ENCODE peak calls at places on chromosomes 1 and 21, in seven cellular contexts. P is Peyer's patch; I is CD8-positive, alpha-beta T cell; S is hepatocyte; N is vagina; J is heart right ventricle; G is neuronal stem cell. H is an unnamed sample.

GRCh38 chr1:244144053-244144452 is 93.0 kb downstream of the ZBTB18 start:
- DNase-seq in S (no peak), I (no peak), J (no peak), N (no peak), G (no peak), P (no peak), H (no peak)

GRCh38 chr1:15741183-15741850 is 982 bp upstream of the TMEM82 start:
- DNase-seq in G (no peak), S (peak; percentile 94), N (no peak), I (peak; percentile 65), P (peak; percentile 94), J (peak; percentile 78), H (peak; percentile 50)

GRCh38 chr1:35640380-35641232 is 720 bp downstream of the PSMB2 start:
- DNase-seq in G (no peak), N (no peak), S (no peak), I (no peak), P (no peak), J (no peak), H (no peak)

GRCh38 chr1:78291872-78292271 is 198.9 kb upstream of the PTGFR start:
- DNase-seq in G (no peak), P (no peak), I (no peak), N (no peak), S (no peak), J (no peak), H (no peak)

GRCh38 chr1:87127131-87127530 is 201.5 kb upstream of the LMO4 start:
- DNase-seq in S (no peak), J (no peak), P (no peak), N (no peak), G (no peak), I (no peak), H (no peak)

GRCh38 chr1:81554108-81554507 is 246.6 kb upstream of the ADGRL2 start:
- DNase-seq in J (no peak), G (no peak), S (no peak), P (no peak), N (no peak), I (no peak), H (no peak)

GRCh38 chr1:1959459-1959839 is 40.4 kb upstream of the TMEM52 start:
- DNase-seq in I (peak; percentile 1), G (no peak), S (no peak), J (no peak), N (no peak), P (no peak), H (no peak)

GRCh38 chr1:200837931-200838571 is 34.7 kb upstream of the GPR25 start:
- DNase-seq in G (no peak), P (no peak), I (no peak), S (no peak), J (no peak), N (no peak), H (no peak)

GRCh38 chr1:239253032-239253431 is 133.3 kb upstream of the CHRM3 start:
- DNase-seq in S (no peak), J (no peak), I (no peak), P (no peak), N (no peak), G (peak; percentile 18), H (no peak)

GRCh38 chr1:54581621-54582035 is 33.6 kb downstream of the ACOT11 start:
- DNase-seq in I (no peak), S (peak; percentile 61), G (no peak), N (no peak), J (peak; percentile 89), P (peak; percentile 70), H (no peak)

GRCh38 chr1:201423655-201424610 is 2.4 kb upstream of the TNNI1 start:
- DNase-seq in N (no peak), I (no peak), S (no peak), J (no peak), G (no peak), P (no peak), H (no peak)

GRCh38 chr1:214261206-214262123 is 19.5 kb upstream of the SMYD2 start:
- DNase-seq in S (peak; percentile 89), N (no peak), P (peak; percentile 92), I (peak; percentile 77), J (peak; percentile 86), G (peak; percentile 73), H (peak; percentile 68)

GRCh38 chr21:43861716-43862115 is 3.3 kb upstream of the AGPAT3 start:
- DNase-seq in N (no peak), G (no peak), I (no peak), J (no peak), P (peak; percentile 49), S (no peak), H (no peak)

GRCh38 chr1:145730467-145730866 is 11.2 kb downstream of the CD160 start:
- DNase-seq in S (no peak), I (no peak), P (no peak), J (no peak), G (no peak), N (no peak), H (no peak)

GRCh38 chr1:179824265-179824664 is 53.3 kb downstream of the TOR1AIP2 start:
- DNase-seq in G (no peak), P (peak; percentile 31), N (peak; percentile 32), J (no peak), S (no peak), I (no peak), H (no peak)

GRCh38 chr1:174883361-174883760 is 116.4 kb upstream of the CACYBP start:
- DNase-seq in G (no peak), N (no peak), P (no peak), I (no peak), J (no peak), S (peak; percentile 14), H (no peak)

GRCh38 chr1:68185743-68186142 is 46.6 kb downstream of the WLS start:
- DNase-seq in G (no peak), P (peak; percentile 70), J (no peak), S (no peak), I (no peak), N (no peak), H (no peak)

GRCh38 chr1:4020411-4020810 is 120.3 kb upstream of the C1orf174 start:
- DNase-seq in S (no peak), P (no peak), I (no peak), G (no peak), N (peak; percentile 54), J (no peak), H (no peak)

GRCh38 chr1:101653482-101653946 is 343.2 kb downstream of the OLFM3 start:
- DNase-seq in I (no peak), P (no peak), N (no peak), J (no peak), S (peak; percentile 20), G (peak; percentile 32), H (peak; percentile 97)

GRCh38 chr1:89791064-89791721 is 29.6 kb upstream of the LRRC8D start:
- DNase-seq in S (no peak), P (no peak), N (no peak), G (no peak), J (no peak), I (no peak), H (no peak)

GRCh38 chr1:174153085-174153824 is 6.1 kb upstream of the RABGAP1L start:
- DNase-seq in N (no peak), G (no peak), P (no peak), I (no peak), J (no peak), S (no peak), H (no peak)

GRCh38 chr21:41650526-41651145 is 116.2 kb downstream of the RIPK4 start:
- DNase-seq in S (no peak), G (no peak), J (no peak), I (no peak), N (no peak), P (no peak), H (no peak)
- H3K4me1 ChIP-seq in S (peaks cover 8% of the 10 kb centered on the region), G (no peaks in the 10 kb centered on the region), J (peaks cover 26% of the 10 kb centered on the region), I (no peaks in the 10 kb centered on the region), N (peaks cover 21% of the 10 kb centered on the region), P (no peaks in the 10 kb centered on the region), H (no peaks in the 10 kb centered on the region)

GRCh38 chr1:180912211-180912800 is 391 bp upstream of the KIAA1614 start:
- DNase-seq in I (no peak), J (peak; percentile 43), G (peak; percentile 68), S (peak; percentile 60), P (peak; percentile 40), N (no peak), H (no peak)
- H3K4me3 ChIP-seq in I (no peak overlapping the region), J (peak overlapping the region; percentile 79), G (peak overlapping the region; percentile 86), S (peak overlapping the region; percentile 58), P (peak overlapping the region; percentile 64), N (peak overlapping the region; percentile 57), H (peak overlapping the region; percentile 25)

DNA sequence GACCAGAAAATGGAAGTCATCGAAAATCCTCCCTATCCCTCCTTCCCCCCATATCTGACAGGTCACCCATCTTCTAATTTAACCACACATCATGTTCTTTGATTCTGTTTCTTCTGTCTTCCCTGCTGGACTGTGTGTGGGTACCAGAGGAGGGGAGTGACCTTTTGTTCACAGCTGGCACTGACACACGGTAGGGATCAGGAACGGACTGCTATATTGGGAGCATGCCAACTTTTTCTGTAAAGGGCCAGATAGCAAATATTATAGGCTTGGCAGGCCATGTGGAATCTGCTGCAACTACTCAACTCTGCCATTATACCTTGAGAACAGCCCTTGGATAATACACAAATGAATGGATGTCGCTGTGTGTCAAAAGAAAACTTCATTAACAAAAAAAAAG is 7.5 kb upstream of the TOMM20 start:
- DNase-seq in I (no peak), J (no peak), P (no peak), S (no peak), N (peak; percentile 16), G (no peak), H (no peak)
- H3K36me3 ChIP-seq in I (peaks cover 44% of the 10 kb centered on the region), J (peaks cover 37% of the 10 kb centered on the region), P (no peaks in the 10 kb centered on the region), S (no peaks in the 10 kb centered on the region), N (peaks cover 66% of the 10 kb centered on the region), G (peaks cover 88% of the 10 kb centered on the region), H (peaks cover 53% of the 10 kb centered on the region)

GRCh38 chr1:198196630-198197029 is 39.8 kb downstream of the NEK7 start:
- DNase-seq in G (no peak), I (no peak), J (no peak), S (no peak), N (no peak), P (no peak), H (no peak)

GRCh38 chr1:198199105-198199504 is 42.3 kb downstream of the NEK7 start:
- DNase-seq in I (no peak), G (no peak), J (no peak), S (no peak), N (no peak), P (peak; percentile 59), H (no peak)

GRCh38 chr1:198201956-198202784 is 45.4 kb downstream of the NEK7 start:
- DNase-seq in P (no peak), N (no peak), S (no peak), G (no peak), J (no peak), I (no peak), H (no peak)

DNA sequence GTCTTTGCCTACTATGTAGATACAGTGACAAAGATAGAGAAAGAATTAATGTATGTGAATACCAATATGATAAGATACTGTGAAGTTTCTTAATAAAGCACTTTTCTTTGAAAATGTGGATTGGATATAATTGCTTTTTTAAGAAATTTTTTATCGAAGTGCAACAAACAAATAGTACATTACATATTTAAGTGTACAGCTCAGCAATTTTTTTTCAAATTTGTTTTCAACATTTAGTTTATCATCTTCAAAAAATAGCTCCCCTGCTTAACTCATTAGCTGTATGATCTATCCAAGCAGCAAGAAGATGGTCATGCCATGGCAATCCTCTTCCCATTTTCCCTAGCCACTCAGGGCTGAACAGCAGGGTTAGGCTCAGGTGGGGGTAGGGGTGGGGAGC is 40.5 kb downstream of the NEK7 start:
- DNase-seq in P (no peak), G (no peak), J (no peak), I (no peak), S (no peak), N (no peak), H (no peak)
- H3K4me1 ChIP-seq in P (no peaks in the 10 kb centered on the region), G (no peaks in the 10 kb centered on the region), J (peaks cover 50% of the 10 kb centered on the region), I (peaks cover 36% of the 10 kb centered on the region), S (no peaks in the 10 kb centered on the region), N (peaks cover 71% of the 10 kb centered on the region), H (peaks cover 9% of the 10 kb centered on the region)